ENCODE peak calls at places on chromosomes 3 and 15, in eight cellular contexts. One of them, this sample, is unnamed. For H3K9me3, the result is how much of the 10 kb centered on the place peaks cover.

GRCh38 chr3:31917303-31917903 is 63.7 kb downstream of the OSBPL10 start:
- DNase-seq in fibroblast of lung: no peak
- DNase-seq in lower lobe of right lung: no peak
- DNase-seq in AG04450: no peak
- DNase-seq in heart left ventricle: no peak
- DNase-seq in A549: no peak
- DNase-seq in DND-41: no peak
- DNase-seq in tibial artery: no peak
- DNase-seq in this sample: no peak

GRCh38 chr3:133527306-133527705 is 46.2 kb upstream of the CDV3 start:
- DNase-seq in fibroblast of lung: peak
- DNase-seq in lower lobe of right lung: no peak
- DNase-seq in AG04450: no peak
- DNase-seq in heart left ventricle: no peak
- DNase-seq in A549: no peak
- DNase-seq in DND-41: no peak
- DNase-seq in tibial artery: no peak
- DNase-seq in this sample: no peak

GRCh38 chr3:53709856-53710674 is 136.2 kb downstream of the CHDH start:
- DNase-seq in fibroblast of lung: peak
- DNase-seq in lower lobe of right lung: peak
- DNase-seq in AG04450: peak
- DNase-seq in heart left ventricle: peak
- DNase-seq in A549: peak
- DNase-seq in DND-41: peak
- DNase-seq in tibial artery: peak
- DNase-seq in this sample: peak

GRCh38 chr3:50620846-50621245 is 3.9 kb downstream of the MAPKAPK3 start:
- DNase-seq in fibroblast of lung: peak
- DNase-seq in lower lobe of right lung: peak
- DNase-seq in AG04450: no peak
- DNase-seq in heart left ventricle: no peak
- DNase-seq in A549: no peak
- DNase-seq in DND-41: no peak
- DNase-seq in tibial artery: no peak
- DNase-seq in this sample: no peak

GRCh38 chr15:79897380-79897678 is 515 bp upstream of the MTHFS start:
- DNase-seq in fibroblast of lung: no peak
- DNase-seq in lower lobe of right lung: no peak
- DNase-seq in AG04450: no peak
- DNase-seq in heart left ventricle: no peak
- DNase-seq in A549: no peak
- DNase-seq in DND-41: no peak
- DNase-seq in tibial artery: no peak
- DNase-seq in this sample: no peak

GRCh38 chr3:49930922-49931321 is 1.3 kb upstream of the MON1A start:
- DNase-seq in fibroblast of lung: no peak
- DNase-seq in lower lobe of right lung: no peak
- DNase-seq in AG04450: no peak
- DNase-seq in heart left ventricle: no peak
- DNase-seq in A549: no peak
- DNase-seq in DND-41: no peak
- DNase-seq in tibial artery: no peak
- DNase-seq in this sample: no peak

GRCh38 chr3:10855871-10856662 is 40.0 kb downstream of the SLC6A11 start:
- DNase-seq in fibroblast of lung: no peak
- DNase-seq in lower lobe of right lung: no peak
- DNase-seq in AG04450: no peak
- DNase-seq in heart left ventricle: no peak
- DNase-seq in A549: peak
- DNase-seq in DND-41: no peak
- DNase-seq in tibial artery: no peak
- DNase-seq in this sample: no peak

GRCh38 chr3:62149962-62150361 is 223.4 kb downstream of the FEZF2 start:
- DNase-seq in fibroblast of lung: peak
- DNase-seq in lower lobe of right lung: no peak
- DNase-seq in AG04450: peak
- DNase-seq in heart left ventricle: no peak
- DNase-seq in A549: no peak
- DNase-seq in DND-41: no peak
- DNase-seq in tibial artery: no peak
- DNase-seq in this sample: no peak

GRCh38 chr3:161217496-161217895 is 3.6 kb upstream of the NMD3 start:
- DNase-seq in fibroblast of lung: peak
- DNase-seq in lower lobe of right lung: no peak
- DNase-seq in AG04450: no peak
- DNase-seq in heart left ventricle: no peak
- DNase-seq in A549: no peak
- DNase-seq in DND-41: no peak
- DNase-seq in tibial artery: no peak
- DNase-seq in this sample: no peak

GRCh38 chr3:193771011-193771697 is 178.1 kb downstream of the OPA1 start:
- DNase-seq in fibroblast of lung: no peak
- DNase-seq in lower lobe of right lung: no peak
- DNase-seq in AG04450: no peak
- DNase-seq in heart left ventricle: no peak
- DNase-seq in A549: no peak
- DNase-seq in DND-41: no peak
- DNase-seq in tibial artery: no peak
- DNase-seq in this sample: no peak

GRCh38 chr3:27568393-27568792 is 84.2 kb upstream of the SLC4A7 start:
- DNase-seq in fibroblast of lung: no peak
- DNase-seq in lower lobe of right lung: peak
- DNase-seq in AG04450: peak
- DNase-seq in heart left ventricle: peak
- DNase-seq in A549: no peak
- DNase-seq in DND-41: no peak
- DNase-seq in tibial artery: peak
- DNase-seq in this sample: no peak

GRCh38 chr15:100765458-100766224 is 114.0 kb upstream of the ALDH1A3 start:
- DNase-seq in fibroblast of lung: no peak
- DNase-seq in lower lobe of right lung: no peak
- DNase-seq in AG04450: no peak
- DNase-seq in heart left ventricle: peak
- DNase-seq in A549: no peak
- DNase-seq in DND-41: no peak
- DNase-seq in tibial artery: peak
- DNase-seq in this sample: no peak

GRCh38 chr3:4997946-4998345 is 18.7 kb downstream of the BHLHE40 start:
- DNase-seq in fibroblast of lung: no peak
- DNase-seq in lower lobe of right lung: no peak
- DNase-seq in AG04450: no peak
- DNase-seq in heart left ventricle: no peak
- DNase-seq in A549: no peak
- DNase-seq in DND-41: no peak
- DNase-seq in tibial artery: no peak
- DNase-seq in this sample: no peak

GRCh38 chr15:37536967-37537624 is 397.3 kb upstream of the TMCO5A start:
- DNase-seq in fibroblast of lung: peak
- DNase-seq in lower lobe of right lung: no peak
- DNase-seq in AG04450: no peak
- DNase-seq in heart left ventricle: no peak
- DNase-seq in A549: no peak
- DNase-seq in DND-41: no peak
- DNase-seq in tibial artery: no peak
- DNase-seq in this sample: no peak

GRCh38 chr3:67384790-67385397 is 269.5 kb downstream of the SUCLG2 start:
- DNase-seq in fibroblast of lung: peak
- DNase-seq in lower lobe of right lung: no peak
- DNase-seq in AG04450: peak
- DNase-seq in heart left ventricle: no peak
- DNase-seq in A549: peak
- DNase-seq in DND-41: peak
- DNase-seq in tibial artery: no peak
- DNase-seq in this sample: peak

GRCh38 chr3:181561605-181562031 is 150.1 kb upstream of the SOX2 start:
- DNase-seq in fibroblast of lung: no peak
- DNase-seq in lower lobe of right lung: no peak
- DNase-seq in AG04450: no peak
- DNase-seq in heart left ventricle: no peak
- DNase-seq in A549: no peak
- DNase-seq in DND-41: no peak
- DNase-seq in tibial artery: no peak
- DNase-seq in this sample: no peak

GRCh38 chr3:181561130-181561529 is 150.6 kb upstream of the SOX2 start:
- DNase-seq in fibroblast of lung: no peak
- DNase-seq in lower lobe of right lung: no peak
- DNase-seq in AG04450: no peak
- DNase-seq in heart left ventricle: no peak
- DNase-seq in A549: no peak
- DNase-seq in DND-41: no peak
- DNase-seq in tibial artery: no peak
- DNase-seq in this sample: no peak

GRCh38 chr3:181565416-181565815 is 146.3 kb upstream of the SOX2 start:
- DNase-seq in fibroblast of lung: no peak
- DNase-seq in lower lobe of right lung: no peak
- DNase-seq in AG04450: no peak
- DNase-seq in heart left ventricle: no peak
- DNase-seq in A549: no peak
- DNase-seq in DND-41: no peak
- DNase-seq in tibial artery: no peak
- DNase-seq in this sample: no peak

GRCh38 chr3:181567446-181568075 is 144.2 kb upstream of the SOX2 start:
- DNase-seq in fibroblast of lung: peak
- DNase-seq in lower lobe of right lung: no peak
- DNase-seq in AG04450: no peak
- DNase-seq in heart left ventricle: no peak
- DNase-seq in A549: no peak
- DNase-seq in DND-41: no peak
- DNase-seq in tibial artery: no peak
- DNase-seq in this sample: no peak

GRCh38 chr3:181564222-181564621 is 147.5 kb upstream of the SOX2 start:
- DNase-seq in fibroblast of lung: no peak
- DNase-seq in lower lobe of right lung: no peak
- DNase-seq in AG04450: no peak
- DNase-seq in heart left ventricle: no peak
- DNase-seq in A549: no peak
- DNase-seq in DND-41: no peak
- DNase-seq in tibial artery: no peak
- DNase-seq in this sample: no peak
- TF ChIP-seq CTCF in fibroblast of lung: no peak
- TF ChIP-seq CTCF in lower lobe of right lung: no peak
- TF ChIP-seq CTCF in AG04450: no peak
- TF ChIP-seq CTCF in heart left ventricle: no peak
- TF ChIP-seq CTCF in A549: no peak
- TF ChIP-seq CTCF in DND-41: no peak
- TF ChIP-seq CTCF in tibial artery: no peak
- TF ChIP-seq CTCF in this sample: no peak

GRCh38 chr3:8343058-8343457 is 158.6 kb upstream of the LMCD1 start:
- DNase-seq in fibroblast of lung: no peak
- DNase-seq in lower lobe of right lung: no peak
- DNase-seq in AG04450: no peak
- DNase-seq in heart left ventricle: no peak
- DNase-seq in A549: no peak
- DNase-seq in DND-41: no peak
- DNase-seq in tibial artery: no peak
- DNase-seq in this sample: no peak

GRCh38 chr3:8348076-8348475 is 153.5 kb upstream of the LMCD1 start:
- DNase-seq in fibroblast of lung: no peak
- DNase-seq in lower lobe of right lung: no peak
- DNase-seq in AG04450: no peak
- DNase-seq in heart left ventricle: no peak
- DNase-seq in A549: no peak
- DNase-seq in DND-41: no peak
- DNase-seq in tibial artery: no peak
- DNase-seq in this sample: no peak

GRCh38 chr3:8341853-8342252 is 159.8 kb upstream of the LMCD1 start:
- DNase-seq in fibroblast of lung: no peak
- DNase-seq in lower lobe of right lung: no peak
- DNase-seq in AG04450: no peak
- DNase-seq in heart left ventricle: no peak
- DNase-seq in A549: no peak
- DNase-seq in DND-41: no peak
- DNase-seq in tibial artery: no peak
- DNase-seq in this sample: no peak

GRCh38 chr3:8345396-8345795 is 156.2 kb upstream of the LMCD1 start:
- DNase-seq in fibroblast of lung: no peak
- DNase-seq in lower lobe of right lung: no peak
- DNase-seq in AG04450: no peak
- DNase-seq in heart left ventricle: no peak
- DNase-seq in A549: no peak
- DNase-seq in DND-41: no peak
- DNase-seq in tibial artery: no peak
- DNase-seq in this sample: no peak
- H3K9me3 ChIP-seq in fibroblast of lung: under half
- H3K9me3 ChIP-seq in lower lobe of right lung: under half
- H3K9me3 ChIP-seq in AG04450: under half
- H3K9me3 ChIP-seq in heart left ventricle: under half
- H3K9me3 ChIP-seq in A549: under half
- H3K9me3 ChIP-seq in DND-41: under half
- H3K9me3 ChIP-seq in tibial artery: under half
- H3K9me3 ChIP-seq in this sample: under half

DNA sequence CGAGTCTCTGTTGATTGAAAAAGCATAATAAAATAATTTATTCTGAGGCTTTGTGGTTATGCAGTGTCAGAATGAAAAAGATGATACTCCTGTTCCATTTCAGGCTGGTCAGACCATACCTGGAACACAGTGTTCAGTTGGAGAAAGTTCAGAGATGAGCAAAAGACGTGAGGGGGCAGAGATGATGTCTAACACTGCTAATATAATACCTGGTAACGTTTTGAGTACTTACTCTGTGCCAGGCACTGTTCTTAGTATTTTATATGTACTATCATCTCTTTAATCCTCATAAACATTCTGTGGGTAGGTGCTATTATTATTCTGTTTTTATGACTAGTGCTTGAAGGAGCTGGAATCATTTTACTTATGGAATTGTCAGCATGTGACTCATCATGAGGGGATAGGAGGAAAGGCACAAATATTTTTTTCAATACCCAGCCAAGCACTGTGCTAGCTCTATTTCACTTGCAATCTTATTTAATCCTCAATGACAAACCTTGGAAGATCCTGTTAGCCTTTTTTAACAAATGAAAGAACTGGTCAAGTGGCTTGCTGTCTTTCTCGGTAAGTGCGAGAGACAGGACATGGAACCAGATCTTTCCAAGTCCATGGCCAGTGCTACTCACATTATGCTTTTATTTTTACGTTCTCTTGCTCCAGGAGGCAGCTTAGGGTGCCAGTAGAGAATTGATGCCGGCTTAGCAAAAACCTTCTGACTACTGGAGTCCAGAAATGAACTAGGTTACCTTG is 31.9 kb downstream of the IQGAP1 start:
- DNase-seq in fibroblast of lung: peak
- DNase-seq in lower lobe of right lung: no peak
- DNase-seq in AG04450: peak
- DNase-seq in heart left ventricle: no peak
- DNase-seq in A549: peak
- DNase-seq in DND-41: no peak
- DNase-seq in tibial artery: no peak
- DNase-seq in this sample: no peak
- H3K27ac ChIP-seq in fibroblast of lung: peak
- H3K27ac ChIP-seq in lower lobe of right lung: peak
- H3K27ac ChIP-seq in AG04450: peak
- H3K27ac ChIP-seq in heart left ventricle: peak
- H3K27ac ChIP-seq in A549: peak
- H3K27ac ChIP-seq in DND-41: no peak
- H3K27ac ChIP-seq in tibial artery: peak
- H3K27ac ChIP-seq in this sample: no peak

DNA sequence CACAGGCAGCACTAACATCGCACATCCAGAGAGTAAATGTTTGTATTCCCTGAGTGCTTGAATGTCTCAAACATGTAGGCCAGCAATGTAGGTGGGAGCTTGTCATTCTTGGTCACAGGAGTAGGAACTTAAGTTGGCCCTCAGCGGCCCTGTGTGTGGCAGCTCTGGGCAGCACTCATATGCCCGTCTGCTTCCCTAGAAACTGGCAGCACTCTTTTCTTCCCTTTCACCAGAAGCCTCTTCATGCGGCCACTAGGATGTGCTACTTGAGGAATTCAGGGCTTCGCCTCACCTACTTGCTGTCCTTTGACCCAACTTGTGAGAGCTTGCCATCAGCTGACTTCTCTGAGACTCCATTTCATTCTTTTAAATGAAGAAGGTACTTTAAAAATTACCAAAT is 69.5 kb downstream of the TIPARP start:
- DNase-seq in fibroblast of lung: no peak
- DNase-seq in lower lobe of right lung: no peak
- DNase-seq in AG04450: no peak
- DNase-seq in heart left ventricle: no peak
- DNase-seq in A549: no peak
- DNase-seq in DND-41: no peak
- DNase-seq in tibial artery: no peak
- DNase-seq in this sample: no peak
- TF ChIP-seq CTCF in fibroblast of lung: no peak
- TF ChIP-seq CTCF in lower lobe of right lung: no peak
- TF ChIP-seq CTCF in AG04450: no peak
- TF ChIP-seq CTCF in heart left ventricle: no peak
- TF ChIP-seq CTCF in A549: no peak
- TF ChIP-seq CTCF in DND-41: no peak
- TF ChIP-seq CTCF in tibial artery: no peak
- TF ChIP-seq CTCF in this sample: no peak

This sample was measured in CD4-positive, alpha-beta T cell.